ENCODE peak calls at places on chromosome 17, in ten cellular contexts. I, B, H, E, W, M, Q, S, D and X are unnamed samples.
A peak's percentile ranks its signal among the peaks of the same experiment; 100 is the strongest.

GRCh38 chr17:237406-237955 is 56.0 kb upstream of the DOC2B start:
- DNase-seq in I (no peak), B (peak; percentile 23), H (no peak), E (no peak), W (no peak), M (no peak), Q (no peak), S (no peak), D (no peak), X (peak; percentile 27)

GRCh38 chr17:42675984-42676423 is 790 bp downstream of the PLEKHH3 start:
- DNase-seq in I (peak; percentile 55), B (peak; percentile 77), H (no peak), E (peak; percentile 54), W (no peak), M (peak; percentile 34), Q (peak; percentile 45), S (peak; percentile 58), D (no peak), X (no peak)

GRCh38 chr17:81057079-81057730 is 22.3 kb downstream of the BAIAP2 start:
- DNase-seq in I (no peak), B (peak; percentile 67), H (no peak), E (peak; percentile 75), W (no peak), M (no peak), Q (peak; percentile 31), S (peak; percentile 45), D (no peak), X (peak; percentile 43)

GRCh38 chr17:33196883-33197282 is 96.2 kb downstream of the ASIC2 start:
- DNase-seq in I (no peak), B (no peak), H (no peak), E (no peak), W (no peak), M (no peak), Q (no peak), S (no peak), D (no peak), X (no peak)

GRCh38 chr17:63309021-63309420 is 137.1 kb downstream of the CYB561 start:
- DNase-seq in I (no peak), B (no peak), H (no peak), E (no peak), W (no peak), M (no peak), Q (peak; percentile 85), S (no peak), D (no peak), X (no peak)

GRCh38 chr17:48933035-48933434 is 11.6 kb downstream of the SNF8 start:
- DNase-seq in I (no peak), B (no peak), H (no peak), E (no peak), W (no peak), M (no peak), Q (no peak), S (no peak), D (no peak), X (no peak)

GRCh38 chr17:56108811-56109284 is 44.4 kb upstream of the ANKFN1 start:
- DNase-seq in I (no peak), B (no peak), H (no peak), E (no peak), W (no peak), M (no peak), Q (no peak), S (peak; percentile 61), D (no peak), X (peak; percentile 38)

GRCh38 chr17:65053354-65053881 is 3.1 kb downstream of the GNA13 start:
- DNase-seq in I (no peak), B (no peak), H (no peak), E (no peak), W (no peak), M (no peak), Q (no peak), S (no peak), D (no peak), X (no peak)